ENCODE peak calls at places on chromosomes 1 and 21, in four cellular contexts. One of them, this sample, is unnamed.

GRCh38 chr1:36888811-36889477 is 145.4 kb downstream of the GRIK3 start:
- DNase-seq in stimulated activated CD4-positive, alpha-beta T cell treated with anti-CD3 and anti-CD28 coated beads, Interleukin-15, amount 100 ng/mL, for 1 hour: no peak
- DNase-seq in globus pallidus: no peak
- DNase-seq in DMS53: no peak
- DNase-seq in this sample: no peak

GRCh38 chr1:229132706-229133105 is 138.2 kb upstream of the RAB4A start:
- DNase-seq in DMS53: no peak
- DNase-seq in stimulated activated CD4-positive, alpha-beta T cell treated with anti-CD3 and anti-CD28 coated beads, Interleukin-15, amount 100 ng/mL, for 1 hour: no peak
- DNase-seq in globus pallidus: no peak
- DNase-seq in this sample: no peak

GRCh38 chr1:183032122-183032921 is 9.1 kb downstream of the LAMC1 start:
- DNase-seq in DMS53: peak
- DNase-seq in stimulated activated CD4-positive, alpha-beta T cell treated with anti-CD3 and anti-CD28 coated beads, Interleukin-15, amount 100 ng/mL, for 1 hour: no peak
- DNase-seq in globus pallidus: no peak
- DNase-seq in this sample: no peak

GRCh38 chr1:156864796-156865195 is 4.1 kb downstream of the NTRK1 start:
- DNase-seq in DMS53: peak
- DNase-seq in globus pallidus: no peak
- DNase-seq in stimulated activated CD4-positive, alpha-beta T cell treated with anti-CD3 and anti-CD28 coated beads, Interleukin-15, amount 100 ng/mL, for 1 hour: no peak
- DNase-seq in this sample: no peak

GRCh38 chr1:4267381-4268261 is 367.5 kb upstream of the C1orf174 start:
- DNase-seq in DMS53: no peak
- DNase-seq in stimulated activated CD4-positive, alpha-beta T cell treated with anti-CD3 and anti-CD28 coated beads, Interleukin-15, amount 100 ng/mL, for 1 hour: no peak
- DNase-seq in globus pallidus: no peak
- DNase-seq in this sample: no peak

GRCh38 chr1:174191255-174191906 is 32.1 kb downstream of the RABGAP1L start:
- DNase-seq in globus pallidus: no peak
- DNase-seq in stimulated activated CD4-positive, alpha-beta T cell treated with anti-CD3 and anti-CD28 coated beads, Interleukin-15, amount 100 ng/mL, for 1 hour: no peak
- DNase-seq in DMS53: no peak
- DNase-seq in this sample: no peak

GRCh38 chr1:202625416-202626360 is 84.6 kb downstream of the SYT2 start:
- DNase-seq in DMS53: peak
- DNase-seq in stimulated activated CD4-positive, alpha-beta T cell treated with anti-CD3 and anti-CD28 coated beads, Interleukin-15, amount 100 ng/mL, for 1 hour: no peak
- DNase-seq in globus pallidus: peak
- DNase-seq in this sample: no peak

GRCh38 chr1:19885821-19886220 is 3.6 kb downstream of the OTUD3 start:
- DNase-seq in stimulated activated CD4-positive, alpha-beta T cell treated with anti-CD3 and anti-CD28 coated beads, Interleukin-15, amount 100 ng/mL, for 1 hour: no peak
- DNase-seq in DMS53: no peak
- DNase-seq in globus pallidus: no peak
- DNase-seq in this sample: no peak

GRCh38 chr1:184745110-184745509 is 9.5 kb downstream of the EDEM3 start:
- DNase-seq in globus pallidus: no peak
- DNase-seq in stimulated activated CD4-positive, alpha-beta T cell treated with anti-CD3 and anti-CD28 coated beads, Interleukin-15, amount 100 ng/mL, for 1 hour: no peak
- DNase-seq in DMS53: no peak
- DNase-seq in this sample: no peak

GRCh38 chr1:10677508-10678364 is 118.7 kb downstream of the CASZ1 start:
- DNase-seq in DMS53: no peak
- DNase-seq in stimulated activated CD4-positive, alpha-beta T cell treated with anti-CD3 and anti-CD28 coated beads, Interleukin-15, amount 100 ng/mL, for 1 hour: no peak
- DNase-seq in globus pallidus: no peak
- DNase-seq in this sample: no peak

GRCh38 chr21:27693376-27693775 is 726.5 kb upstream of the ADAMTS5 start:
- DNase-seq in stimulated activated CD4-positive, alpha-beta T cell treated with anti-CD3 and anti-CD28 coated beads, Interleukin-15, amount 100 ng/mL, for 1 hour: no peak
- DNase-seq in globus pallidus: no peak
- DNase-seq in DMS53: no peak
- DNase-seq in this sample: no peak

GRCh38 chr21:41537356-41537755 is 29.4 kb upstream of the TMPRSS2 start:
- DNase-seq in DMS53: no peak
- DNase-seq in globus pallidus: no peak
- DNase-seq in stimulated activated CD4-positive, alpha-beta T cell treated with anti-CD3 and anti-CD28 coated beads, Interleukin-15, amount 100 ng/mL, for 1 hour: no peak
- DNase-seq in this sample: no peak

GRCh38 chr21:17334478-17334877 is 178.4 kb upstream of the CXADR start:
- DNase-seq in stimulated activated CD4-positive, alpha-beta T cell treated with anti-CD3 and anti-CD28 coated beads, Interleukin-15, amount 100 ng/mL, for 1 hour: no peak
- DNase-seq in globus pallidus: no peak
- DNase-seq in DMS53: no peak
- DNase-seq in this sample: no peak

This sample was measured in KG1.